ENCODE peak calls at places on chromosomes 4 and X, in five cellular contexts. A is spleen, Z is tibial artery, B is GM23248, S is psoas muscle. V is an unnamed sample.

GRCh38 chr4:157300678-157301077 is 80.2 kb downstream of the GRIA2 start:
- DNase-seq in A (no peak), B (no peak), Z (no peak), S (no peak), V (no peak)

GRCh38 chr4:184265566-184266351 is 48.1 kb upstream of the ENPP6 start:
- DNase-seq in A (no peak), B (peak), S (no peak), Z (no peak), V (no peak)

GRCh38 chr4:114599231-114600065 is 841 bp downstream of the UGT8 start:
- DNase-seq in Z (no peak), B (peak), S (no peak), A (peak), V (no peak)

GRCh38 chr4:84826681-84827080 is 139.8 kb downstream of the WDFY3 start:
- DNase-seq in A (no peak), B (no peak), Z (no peak), S (no peak), V (no peak)

GRCh38 chr4:24730256-24731001 is 64.9 kb upstream of the SOD3 start:
- DNase-seq in A (no peak), B (peak), S (peak), Z (peak), V (peak)

GRCh38 chr4:71411976-71412375 is 73.2 kb downstream of the SLC4A4 start:
- DNase-seq in B (peak), Z (no peak), A (no peak), S (no peak), V (no peak)

GRCh38 chr4:42048394-42048793 is 58.1 kb downstream of the SLC30A9 start:
- DNase-seq in Z (no peak), A (no peak), B (peak), S (no peak), V (no peak)

GRCh38 chr4:128854433-128854832 is 44.9 kb downstream of the JADE1 start:
- DNase-seq in A (no peak), B (peak), Z (no peak), S (no peak), V (no peak)

GRCh38 chr4:153197301-153197700 is 6.9 kb upstream of the TRIM2 start:
- DNase-seq in B (no peak), S (no peak), Z (no peak), A (no peak), V (no peak)

GRCh38 chr4:114466299-114466698 is 132.3 kb upstream of the UGT8 start:
- DNase-seq in Z (no peak), S (no peak), B (no peak), A (no peak), V (no peak)

GRCh38 chr4:138875886-138876608 is 139.5 kb upstream of the NOCT start:
- DNase-seq in S (no peak), Z (no peak), B (peak), A (no peak), V (no peak)

GRCh38 chr4:38310446-38311043 is 350.3 kb downstream of the PTTG2 start:
- DNase-seq in A (no peak), Z (no peak), S (no peak), B (peak), V (no peak)

GRCh38 chr4:112284662-112285411 is 867 bp downstream of the TIFA start:
- DNase-seq in Z (no peak), S (no peak), A (peak), B (peak), V (peak)

GRCh38 chrX:21747523-21747922 is 10.4 kb downstream of the SMPX start:
- DNase-seq in S (no peak), B (peak), A (no peak), Z (no peak), V (peak)

GRCh38 chrX:12611471-12611870 is 179.7 kb upstream of the PRPS2 start:
- DNase-seq in A (no peak), S (no peak), Z (no peak), B (no peak), V (no peak)

GRCh38 chr4:14856076-14856926 is 146.0 kb upstream of the CPEB2 start:
- DNase-seq in A (no peak), Z (peak), S (peak), B (peak), V (no peak)

GRCh38 chr4:165343353-165344191 is 16.1 kb downstream of the MSMO1 start:
- DNase-seq in A (no peak), S (no peak), B (no peak), Z (no peak), V (no peak)

GRCh38 chr4:132540268-132540667 is 608.8 kb upstream of the PCDH10 start:
- DNase-seq in B (no peak), Z (no peak), A (no peak), S (no peak), V (no peak)

GRCh38 chrX:2767631-2768455 is 16.0 kb downstream of the XG start:
- DNase-seq in B (peak), Z (peak), A (no peak), S (peak), V (no peak)

GRCh38 chrX:69120476-69120875 is 44.8 kb downstream of the PJA1 start:
- DNase-seq in Z (no peak), A (no peak), B (no peak), S (no peak), V (no peak)

GRCh38 chr4:97016186-97016945 is 1126.9 kb downstream of the STPG2 start:
- DNase-seq in S (no peak), B (no peak), Z (no peak), A (no peak), V (no peak)

GRCh38 chr4:72629540-72629939 is 60.5 kb upstream of the ADAMTS3 start:
- DNase-seq in S (no peak), Z (no peak), A (no peak), B (peak), V (no peak)

GRCh38 chrX:105331244-105331643 is 110.8 kb upstream of the TEX13A start:
- DNase-seq in B (no peak), Z (no peak), A (no peak), S (no peak), V (no peak)

GRCh38 chr4:82784615-82785247 is 13.9 kb downstream of the SCD5 start:
- DNase-seq in B (peak), Z (no peak), A (no peak), S (no peak), V (no peak)

GRCh38 chrX:67543818-67544217 is at the start of gene AR:
- DNase-seq in A (peak), B (peak), S (peak), Z (peak), V (no peak)

GRCh38 chrX:81261576-81261975 is 59.7 kb downstream of the SH3BGRL start:
- DNase-seq in Z (no peak), B (peak), A (no peak), S (no peak), V (no peak)

GRCh38 chr4:175412161-175412560 is 399.9 kb downstream of the GPM6A start:
- DNase-seq in B (peak), S (no peak), A (no peak), Z (no peak), V (no peak)

GRCh38 chr4:177448850-177449249 is 6.6 kb upstream of the AGA start:
- DNase-seq in Z (no peak), S (no peak), B (peak), A (no peak), V (no peak)

GRCh38 chrX:154602766-154603437 is 16.2 kb downstream of the CTAG1B start:
- DNase-seq in Z (no peak), A (no peak), S (no peak), B (no peak), V (no peak)

GRCh38 chrX:154600962-154601374 is 16.0 kb downstream of the CTAG1A start:
- DNase-seq in A (no peak), Z (no peak), S (no peak), B (peak), V (no peak)

GRCh38 chrX:154605566-154605965 is 13.5 kb downstream of the CTAG1B start:
- DNase-seq in A (no peak), S (no peak), B (no peak), Z (no peak), V (no peak)

GRCh38 chrX:154602226-154602625 is 16.9 kb downstream of the CTAG1B start:
- DNase-seq in Z (no peak), S (no peak), B (no peak), A (no peak), V (no peak)

GRCh38 chrX:154603438-154604430 is 15.3 kb downstream of the CTAG1B start:
- DNase-seq in S (no peak), B (peak), A (no peak), Z (peak), V (no peak)
- H3K27ac ChIP-seq in S (no peak), B (no peak), A (no peak), Z (no peak), V (no peak)

GRCh38 chr4:69714086-69714485 is 46.3 kb downstream of the SULT1B1 start:
- DNase-seq in B (no peak), A (no peak), S (no peak), Z (no peak), V (no peak)

GRCh38 chr4:69717778-69718177 is 42.6 kb downstream of the SULT1B1 start:
- DNase-seq in Z (no peak), A (no peak), S (no peak), B (no peak), V (no peak)

GRCh38 chr4:69716654-69717053 is 43.8 kb downstream of the SULT1B1 start:
- DNase-seq in Z (no peak), S (no peak), A (no peak), B (no peak), V (no peak)

GRCh38 chr4:69710580-69710979 is 49.8 kb downstream of the SULT1B1 start:
- DNase-seq in A (no peak), S (no peak), Z (no peak), B (no peak), V (no peak)

GRCh38 chr4:69713593-69713992 is 46.8 kb downstream of the SULT1B1 start:
- DNase-seq in B (peak), Z (peak), S (no peak), A (no peak), V (no peak)
- H3K27ac ChIP-seq in B (no peak), Z (no peak), S (no peak), A (no peak), V (no peak)

GRCh38 chr4:68288046-68288740 is 42.7 kb upstream of the TMPRSS11B start:
- DNase-seq in A (no peak), Z (no peak), B (no peak), S (no peak), V (no peak)
- H3K27ac ChIP-seq in A (no peak), Z (no peak), B (no peak), S (no peak), V (no peak)

DNA sequence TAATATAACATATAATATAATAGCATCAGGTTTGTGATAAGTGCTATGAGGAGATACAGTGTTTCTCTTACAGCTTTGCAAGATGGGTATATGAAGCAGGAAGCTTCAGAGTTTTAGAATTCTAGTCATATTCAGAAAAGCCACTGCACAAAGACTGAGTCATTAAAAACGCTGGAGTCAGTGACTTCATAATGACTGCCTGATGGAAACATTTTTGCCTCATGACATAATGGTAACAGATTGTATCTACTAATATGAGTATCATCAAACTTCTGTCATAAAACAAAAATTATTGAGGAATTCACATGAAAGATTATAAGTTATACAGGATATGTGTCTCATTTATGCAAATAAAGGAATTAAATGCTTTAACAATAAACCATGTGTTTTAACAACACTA is 46.8 kb downstream of the EPHA5 start:
- DNase-seq in A (no peak), B (peak), S (no peak), Z (no peak), V (no peak)
- H3K27ac ChIP-seq in A (no peak), B (no peak), S (no peak), Z (no peak), V (no peak)

V was measured in caudate nucleus.